ENCODE peak calls at places on chromosomes 11 and 22, in five cellular contexts. I, L, X, W and O are unnamed samples.

GRCh38 chr11:84384637-84385227 is 1098.6 kb upstream of the CCDC90B start:
- DNase-seq in W (peak; percentile 37), L (peak; percentile 6), X (peak; percentile 63), I (no peak), O (peak; percentile 27)

GRCh38 chr11:16117989-16118810 is 238.1 kb downstream of the SOX6 start:
- DNase-seq in W (no peak), I (no peak), L (no peak), X (no peak), O (no peak)

GRCh38 chr11:46380340-46381045 is 976 bp upstream of the MDK start:
- DNase-seq in I (peak; percentile 54), L (peak; percentile 51), X (peak; percentile 80), W (peak; percentile 51), O (no peak)

GRCh38 chr11:119993732-119994131 is 144.2 kb downstream of the TRIM29 start:
- DNase-seq in W (no peak), X (no peak), I (no peak), L (no peak), O (no peak)

GRCh38 chr11:83583953-83584352 is 297.8 kb upstream of the CCDC90B start:
- DNase-seq in I (no peak), X (peak; percentile 44), W (peak; percentile 14), L (no peak), O (no peak)

GRCh38 chr11:128146926-128147605 is 440.3 kb downstream of the ETS1 start:
- DNase-seq in W (no peak), L (no peak), X (peak; percentile 6), I (no peak), O (no peak)

GRCh38 chr22:41285441-41285819 is 557 bp downstream of the RANGAP1 start:
- DNase-seq in L (peak; percentile 60), I (peak; percentile 82), X (peak; percentile 89), W (peak; percentile 86), O (no peak)

GRCh38 chr22:25777870-25778269 is 35.9 kb downstream of the MYO18B start:
- DNase-seq in W (peak; percentile 48), I (peak; percentile 8), L (no peak), X (peak; percentile 71), O (peak; percentile 63)

GRCh38 chr11:12865871-12866595 is 143.1 kb upstream of the RASSF10 start:
- DNase-seq in I (no peak), X (no peak), L (no peak), W (no peak), O (no peak)

GRCh38 chr11:33542921-33543320 is 157.7 kb downstream of the C11orf91 start:
- DNase-seq in X (peak; percentile 57), W (peak; percentile 37), I (no peak), L (peak; percentile 58), O (peak; percentile 16)

GRCh38 chr11:28938091-28938490 is 829.9 kb downstream of the METTL15 start:
- DNase-seq in L (no peak), I (no peak), W (no peak), X (no peak), O (no peak)

GRCh38 chr11:2534957-2535672 is 90.3 kb downstream of the KCNQ1 start:
- DNase-seq in I (no peak), W (no peak), L (no peak), X (no peak), O (no peak)

GRCh38 chr11:43832536-43832935 is 48.1 kb upstream of the ALKBH3 start:
- DNase-seq in X (no peak), W (no peak), L (no peak), I (no peak), O (no peak)

GRCh38 chr11:36594316-36594989 is at the start of gene IFTAP:
- DNase-seq in X (peak; percentile 91), W (peak; percentile 85), I (peak; percentile 5), L (no peak), O (no peak)

GRCh38 chr11:86740628-86741488 is 59.5 kb upstream of the PRSS23 start:
- DNase-seq in L (no peak), W (peak; percentile 94), X (peak; percentile 70), I (no peak), O (no peak)

GRCh38 chr22:26610983-26611382 is 6.8 kb downstream of the CRYBB1 start:
- DNase-seq in W (peak; percentile 7), L (no peak), I (no peak), X (no peak), O (no peak)

GRCh38 chr11:47189100-47189834 is 3.0 kb upstream of the PACSIN3 start:
- DNase-seq in L (no peak), X (peak; percentile 54), I (no peak), W (peak; percentile 26), O (no peak)

GRCh38 chr11:86814775-86815174 is 14.4 kb downstream of the PRSS23 start:
- DNase-seq in W (no peak), I (no peak), X (peak; percentile 57), L (no peak), O (no peak)

GRCh38 chr11:119791701-119792151 is 62.7 kb upstream of the NECTIN1 start:
- DNase-seq in W (no peak), X (peak; percentile 87), L (no peak), I (no peak), O (no peak)

GRCh38 chr11:47359586-47359985 is 7.1 kb upstream of the MYBPC3 start:
- DNase-seq in L (no peak), X (no peak), I (no peak), W (no peak), O (peak; percentile 58)

GRCh38 chr11:114705280-114706024 is 27.1 kb downstream of the NXPE2 start:
- DNase-seq in L (no peak), W (no peak), I (no peak), X (no peak), O (no peak)

GRCh38 chr11:36703055-36703404 is 105.0 kb upstream of the RAG2 start:
- DNase-seq in I (no peak), X (no peak), W (no peak), L (no peak), O (no peak)

GRCh38 chr22:21816787-21817496 is 50.5 kb downstream of the MAPK1 start:
- DNase-seq in I (peak; percentile 42), L (peak; percentile 79), W (peak; percentile 74), X (peak; percentile 87), O (peak; percentile 68)

GRCh38 chr22:19360862-19361261 is 69.3 kb upstream of the CLTCL1 start:
- DNase-seq in W (no peak), L (no peak), X (no peak), I (no peak), O (no peak)

GRCh38 chr11:78961186-78961782 is 386.6 kb upstream of the NARS2 start:
- DNase-seq in L (no peak), X (peak; percentile 54), W (no peak), I (no peak), O (no peak)

GRCh38 chr22:31135706-31136105 is 4.6 kb downstream of the PLA2G3 start:
- DNase-seq in X (no peak), L (no peak), W (no peak), I (no peak), O (no peak)

GRCh38 chr11:133577403-133577802 is 45.1 kb upstream of the OPCML start:
- DNase-seq in W (no peak), X (no peak), L (no peak), I (no peak), O (no peak)

GRCh38 chr11:65189191-65189590 is 7.5 kb downstream of the CAPN1 start:
- DNase-seq in W (no peak), X (no peak), L (no peak), I (no peak), O (no peak)